ENCODE peak calls at places on chromosome 5, in six cellular contexts. S is mucosa of descending colon; O is CD8-positive, alpha-beta memory T cell; E is activated CD8-positive, alpha-beta memory T cell treated with anti-CD3 and anti-CD28 coated beads for 1 hour; B is LHCN-M2; Q is A172. X is an unnamed sample.

GRCh38 chr5:142767178-142767577 is 3.0 kb upstream of the ARHGAP26 start:
- DNase-seq in S (peak), O (no peak), E (no peak), B (no peak), Q (no peak), X (no peak)

GRCh38 chr5:8522635-8523034 is 653.7 kb downstream of the MTRR start:
- DNase-seq in S (no peak), O (no peak), E (no peak), B (no peak), Q (no peak), X (no peak)

GRCh38 chr5:171984748-171985419 is 21.6 kb downstream of the FBXW11 start:
- DNase-seq in S (no peak), O (peak), E (peak), B (peak), Q (peak), X (peak)

GRCh38 chr5:159971514-159971913 is 37.4 kb upstream of the TTC1 start:
- DNase-seq in S (no peak), O (no peak), E (no peak), B (no peak), Q (no peak), X (no peak)

GRCh38 chr5:136082390-136083193 is 50.1 kb upstream of the SMAD5 start:
- DNase-seq in S (no peak), O (peak), E (peak), B (peak), Q (peak), X (peak)

GRCh38 chr5:84861306-84861705 is 476.6 kb upstream of the EDIL3 start:
- DNase-seq in S (no peak), O (no peak), E (no peak), B (peak), Q (no peak), X (no peak)

GRCh38 chr5:67287795-67288194 is 91.2 kb upstream of the CD180 start:
- DNase-seq in S (no peak), O (no peak), E (no peak), B (peak), Q (peak), X (peak)

GRCh38 chr5:61575103-61575502 is 243.0 kb downstream of the ZSWIM6 start:
- DNase-seq in S (no peak), O (no peak), E (no peak), B (peak), Q (peak), X (peak)

GRCh38 chr5:128535225-128535624 is 2.8 kb downstream of the FBN2 start:
- DNase-seq in S (no peak), O (no peak), E (no peak), B (peak), Q (peak), X (no peak)

GRCh38 chr5:158543539-158544387 is 556.0 kb downstream of the EBF1 start:
- DNase-seq in S (no peak), O (no peak), E (no peak), B (peak), Q (no peak), X (peak)

GRCh38 chr5:1109542-1110259 is 2.2 kb downstream of the SLC12A7 start:
- DNase-seq in S (no peak), O (no peak), E (no peak), B (no peak), Q (no peak), X (no peak)

GRCh38 chr5:1053391-1054017 is 44.9 kb downstream of the NKD2 start:
- DNase-seq in S (no peak), O (no peak), E (no peak), B (no peak), Q (no peak), X (no peak)

X was measured in myocyte.